ENCODE peak calls at places on chromosomes 13 and 19, in nine cellular contexts. E is psoas muscle; I is CD4-positive, alpha-beta memory T cell; F is cardiac muscle cell; A is mucosa of descending colon; R is upper lobe of left lung; L is thoracic aorta; Y is CD8-positive, alpha-beta memory T cell; N is GM23248. W is an unnamed sample. For H3K4me1, the result is how much of the 10 kb centered on the place peaks cover.

GRCh38 chr13:20713014-20713376 is 9.5 kb downstream of the IL17D start:
- DNase-seq in E (no peak), I (no peak), F (no peak), A (no peak), R (no peak), L (no peak), Y (no peak), N (peak), W (no peak)

GRCh38 chr13:52085416-52085815 is 43.5 kb downstream of the NEK5 start:
- DNase-seq in E (no peak), I (no peak), F (peak), A (no peak), R (no peak), L (no peak), Y (no peak), N (peak), W (peak)

GRCh38 chr13:75329723-75330122 is 152.2 kb downstream of the TBC1D4 start:
- DNase-seq in E (no peak), I (no peak), F (no peak), A (no peak), R (no peak), L (no peak), Y (no peak), N (no peak), W (peak)

GRCh38 chr19:16342002-16342715 is 17.5 kb downstream of the KLF2 start:
- DNase-seq in E (no peak), I (peak), F (peak), A (no peak), R (no peak), L (no peak), Y (no peak), N (peak), W (no peak)

GRCh38 chr19:38731654-38732301 is 12.5 kb downstream of the CAPN12 start:
- DNase-seq in E (no peak), I (no peak), F (no peak), A (peak), R (no peak), L (no peak), Y (no peak), N (no peak), W (no peak)

GRCh38 chr19:52189745-52190678 is at the start of gene PPP2R1A:
- DNase-seq in E (peak), I (peak), F (peak), A (peak), R (peak), L (peak), Y (peak), N (peak), W (peak)

GRCh38 chr19:6423499-6424189 is 967 bp downstream of the KHSRP start:
- DNase-seq in E (no peak), I (no peak), F (peak), A (peak), R (no peak), L (no peak), Y (peak), N (peak), W (peak)

GRCh38 chr19:49423985-49424303 is 703 bp upstream of the PTH2 start:
- DNase-seq in E (no peak), I (peak), F (no peak), A (no peak), R (no peak), L (no peak), Y (peak), N (no peak), W (no peak)

GRCh38 chr19:51535535-51535934 is 4.1 kb upstream of the SIGLEC6 start:
- DNase-seq in E (no peak), I (no peak), F (no peak), A (no peak), R (no peak), L (no peak), Y (no peak), N (no peak), W (no peak)

GRCh38 chr19:51339687-51340656 is 2.0 kb downstream of the VSIG10L start:
- DNase-seq in E (peak), I (peak), F (peak), A (peak), R (peak), L (peak), Y (peak), N (peak), W (peak)

DNA sequence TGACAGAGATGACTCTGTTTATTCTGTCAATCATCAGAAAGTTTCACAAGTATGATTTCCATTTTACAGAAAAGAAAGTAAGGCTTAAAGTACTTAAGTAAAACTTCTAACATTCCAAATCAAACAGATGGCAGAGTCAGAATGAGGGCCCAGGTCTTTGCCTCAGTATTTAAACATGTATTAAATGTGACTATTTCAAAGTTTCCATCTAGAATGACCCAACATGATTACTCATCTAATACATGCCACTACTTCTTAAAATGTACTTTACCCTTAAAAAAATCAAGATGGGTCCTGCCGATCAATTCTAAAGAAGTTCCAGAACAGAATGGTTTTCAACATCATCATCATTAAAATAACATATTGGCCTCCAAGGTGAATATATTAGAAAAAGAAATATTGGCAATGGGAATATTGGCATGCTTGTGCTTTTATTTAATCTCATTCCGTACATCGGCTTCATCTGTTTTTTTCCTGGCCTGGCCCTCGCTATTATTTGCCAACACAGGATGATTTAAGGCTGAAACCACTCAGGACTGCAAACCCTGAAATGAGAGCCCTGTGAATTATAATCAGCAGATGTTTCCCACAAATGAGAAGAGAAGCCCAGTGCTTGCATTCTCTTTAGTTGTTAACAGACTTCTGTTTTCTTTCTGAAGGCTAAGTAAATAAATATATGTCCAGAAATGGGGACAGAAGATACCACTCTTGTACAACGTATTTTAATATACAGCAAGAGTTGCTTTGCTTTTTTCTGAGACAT is 340.0 kb downstream of the DNAJC15 start:
- DNase-seq in E (no peak), I (no peak), F (peak), A (no peak), R (no peak), L (no peak), Y (no peak), N (peak), W (no peak)
- H3K4me1 ChIP-seq in E (under half), I (under half), F (under half), A (under half), R (under half), L (half or more), Y (under half), N (under half), W (under half)

DNA sequence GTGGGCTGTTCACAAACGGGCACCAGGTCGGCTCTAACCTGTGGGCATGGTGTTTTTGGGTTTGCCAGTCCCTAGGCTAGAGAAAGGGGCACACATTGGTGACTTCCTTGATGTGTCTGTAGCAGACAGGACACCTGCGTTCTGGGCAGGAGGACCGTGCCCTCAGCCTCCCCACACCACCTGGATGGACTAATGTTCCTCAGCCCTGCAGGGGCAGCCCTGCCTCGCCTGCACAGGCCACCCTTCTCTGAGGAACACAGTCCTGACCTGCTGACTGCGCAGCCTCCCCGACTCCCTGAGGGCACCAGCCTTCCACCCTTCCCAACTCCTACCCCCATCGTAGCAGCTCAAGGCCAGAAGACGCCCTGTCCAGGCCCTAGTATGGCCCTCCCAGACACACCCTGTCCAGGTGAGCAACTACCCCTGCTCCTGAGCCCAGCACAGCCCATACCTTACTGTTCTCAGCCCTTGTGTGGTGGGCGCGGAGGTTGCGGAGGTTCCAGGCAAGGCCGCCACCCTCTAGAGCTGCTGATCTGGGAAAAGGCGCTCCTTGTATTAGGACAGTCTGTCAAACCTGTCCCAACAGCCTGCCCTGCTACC is 55.7 kb downstream of the GGACT start:
- DNase-seq in E (no peak), I (no peak), F (no peak), A (no peak), R (peak), L (no peak), Y (no peak), N (no peak), W (no peak)
- H3K4me1 ChIP-seq in E (under half), I (under half), F (under half), A (under half), R (under half), L (under half), Y (under half), N (under half), W (under half)

DNA sequence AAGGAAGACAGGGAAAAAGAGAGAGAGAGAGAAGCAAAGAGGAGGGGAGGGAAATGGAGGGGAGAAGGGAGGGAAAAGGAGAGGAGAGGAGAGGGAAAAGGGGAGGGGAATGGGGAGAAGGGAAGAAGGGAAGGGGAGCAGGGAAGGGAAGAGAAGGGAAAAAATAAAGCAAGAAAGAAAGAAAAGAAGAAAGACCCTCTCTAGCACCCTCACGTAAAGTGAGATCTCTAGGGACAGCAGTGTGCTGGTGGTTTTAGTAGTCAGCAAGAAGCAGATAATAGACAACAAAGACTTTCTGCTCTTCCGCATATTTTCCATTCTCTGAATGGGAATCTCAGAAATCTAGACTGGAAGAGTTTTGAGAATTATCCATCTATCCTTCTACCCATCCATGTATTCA is 201.8 kb upstream of the RFC3 start:
- DNase-seq in E (no peak), I (no peak), F (no peak), A (no peak), R (no peak), L (no peak), Y (no peak), N (no peak), W (no peak)
- H3K4me1 ChIP-seq in E (under half), I (under half), F (under half), A (under half), R (under half), L (under half), Y (under half), N (under half), W (under half)

DNA sequence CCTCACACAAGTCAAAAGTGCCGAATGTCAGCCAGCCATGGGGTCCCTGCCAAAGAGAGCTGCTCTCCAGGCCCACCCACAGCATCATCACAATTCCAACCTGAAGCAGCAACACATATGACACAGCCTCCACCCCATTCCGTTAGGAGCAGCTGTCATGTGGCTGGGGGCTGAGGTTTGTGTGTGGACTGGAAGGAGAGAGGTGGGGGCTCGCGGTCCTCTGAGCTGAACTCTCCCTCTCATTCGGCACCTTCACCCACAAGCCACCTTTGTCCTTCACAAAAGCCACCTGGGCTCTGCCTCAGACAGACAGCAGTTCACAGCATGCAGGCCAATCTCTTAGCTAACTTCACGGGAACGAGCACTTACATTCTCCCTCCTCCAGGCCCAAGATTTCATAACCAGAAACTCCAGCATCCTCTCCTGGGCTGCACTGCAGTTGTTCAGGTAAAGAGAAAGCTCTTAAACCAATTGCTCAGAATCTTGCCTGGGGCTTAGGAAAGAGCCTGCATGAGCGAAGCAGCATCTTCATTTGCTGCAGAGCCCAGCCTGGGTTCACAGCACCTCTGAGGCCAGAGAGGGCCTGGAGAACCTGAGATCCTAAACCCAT is 7.2 kb downstream of the RAB20 start:
- DNase-seq in E (no peak), I (no peak), F (no peak), A (no peak), R (no peak), L (no peak), Y (no peak), N (no peak), W (no peak)
- H3K4me1 ChIP-seq in E (under half), I (under half), F (under half), A (under half), R (under half), L (under half), Y (under half), N (under half), W (under half)

DNA sequence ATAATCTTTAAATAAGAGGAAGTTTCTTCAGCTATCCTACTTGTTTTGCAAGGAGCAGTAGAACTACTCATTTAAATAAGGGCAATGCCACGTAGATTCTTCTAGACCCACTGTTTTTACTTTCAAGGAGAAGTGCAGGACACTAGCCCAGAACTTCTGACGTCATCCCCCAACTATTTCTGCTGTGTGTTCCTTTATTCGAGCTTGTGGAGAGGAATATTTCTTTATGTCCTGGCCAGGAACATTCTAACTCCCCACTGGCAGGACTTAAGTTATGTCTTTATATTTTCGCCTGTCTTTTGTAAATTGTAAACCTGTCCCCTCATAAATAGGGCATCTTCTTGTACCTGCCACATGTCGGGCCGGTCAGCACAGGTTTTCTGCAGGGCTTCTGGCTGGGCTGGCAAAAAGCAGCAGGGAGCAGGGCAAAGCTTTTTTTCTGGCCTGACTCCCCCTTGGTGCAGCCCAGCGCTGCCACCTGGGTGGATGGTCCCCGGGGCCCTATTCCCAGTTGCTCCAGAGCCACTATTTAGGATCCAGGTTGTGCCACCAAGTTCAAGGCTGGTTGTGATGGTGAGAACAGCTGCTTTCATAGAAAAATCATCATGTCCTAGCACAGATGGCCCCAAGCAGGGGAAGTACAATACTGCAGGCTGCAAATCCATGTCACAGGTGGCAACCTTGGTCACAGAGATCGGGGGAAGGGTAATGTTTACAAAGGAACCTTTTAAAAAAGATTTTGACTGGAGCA is 1.8 kb downstream of the MBNL2 start:
- DNase-seq in E (peak), I (no peak), F (peak), A (peak), R (peak), L (no peak), Y (no peak), N (peak), W (peak)
- H3K4me1 ChIP-seq in E (under half), I (half or more), F (under half), A (under half), R (under half), L (under half), Y (under half), N (under half), W (under half)

DNA sequence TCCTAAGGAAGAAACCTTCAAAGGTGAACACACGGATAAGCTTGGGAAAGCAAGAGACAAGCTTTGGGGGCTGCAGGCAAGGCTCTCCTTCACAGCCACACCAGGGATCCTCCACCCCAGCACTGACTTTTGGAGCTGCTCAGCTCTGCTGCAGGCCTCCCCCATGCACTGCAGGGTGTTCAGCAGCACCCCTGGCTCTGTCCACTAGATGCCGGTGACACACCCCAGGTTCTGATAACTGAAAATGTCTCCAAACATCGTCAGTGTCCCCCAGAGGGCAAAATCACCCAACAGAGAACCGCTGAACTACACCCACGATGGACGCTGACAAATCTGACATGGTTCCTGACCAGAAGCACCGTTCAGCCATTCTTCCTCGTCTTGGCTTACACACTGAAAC is 90.5 kb downstream of the STK24 start:
- DNase-seq in E (no peak), I (no peak), F (no peak), A (no peak), R (no peak), L (no peak), Y (no peak), N (no peak), W (no peak)
- H3K4me1 ChIP-seq in E (half or more), I (half or more), F (half or more), A (half or more), R (half or more), L (under half), Y (under half), N (half or more), W (under half)

GRCh38 chr13:27665333-27665732 is 43.6 kb downstream of the POLR1D start:
- DNase-seq in E (no peak), I (no peak), F (no peak), A (no peak), R (no peak), L (no peak), Y (no peak), N (peak), W (no peak)
- H3K4me1 ChIP-seq in E (under half), I (under half), F (under half), A (under half), R (under half), L (under half), Y (under half), N (under half), W (under half)

GRCh38 chr13:39452412-39452811 is 150.6 kb downstream of the LHFPL6 start:
- DNase-seq in E (no peak), I (no peak), F (peak), A (no peak), R (no peak), L (no peak), Y (no peak), N (peak), W (no peak)
- H3K4me1 ChIP-seq in E (under half), I (under half), F (half or more), A (under half), R (under half), L (under half), Y (under half), N (under half), W (under half)

W was measured in mammary epithelial cell.